ENCODE peak calls at places on chromosome 21, in five cellular contexts. V, F, U, I and W are unnamed samples.

GRCh38 chr21:17612023-17612564 is 607 bp downstream of the BTG3 start:
- DNase-seq in V (peak), F (no peak), U (peak), I (peak), W (peak)

GRCh38 chr21:29053656-29054055 is 19.8 kb downstream of the CCT8 start:
- DNase-seq in V (no peak), F (no peak), U (no peak), I (no peak), W (no peak)

GRCh38 chr21:42463861-42464515 is 32.0 kb downstream of the RSPH1 start:
- DNase-seq in V (no peak), F (no peak), U (peak), I (no peak), W (peak)

GRCh38 chr21:41164981-41165650 is 2.8 kb upstream of the BACE2 start:
- DNase-seq in V (no peak), F (no peak), U (peak), I (peak), W (peak)

GRCh38 chr21:42594616-42595280 is 58.7 kb upstream of the PDE9A start:
- DNase-seq in V (no peak), F (no peak), U (no peak), I (no peak), W (peak)

GRCh38 chr21:20169812-20170576 is 828.2 kb upstream of the NCAM2 start:
- DNase-seq in V (no peak), F (no peak), U (no peak), I (no peak), W (no peak)

GRCh38 chr21:30238168-30238567 is 22.3 kb upstream of the CLDN8 start:
- DNase-seq in V (no peak), F (no peak), U (no peak), I (no peak), W (no peak)

GRCh38 chr21:42219606-42220137 is 732 bp downstream of the ABCG1 start:
- DNase-seq in V (peak), F (no peak), U (no peak), I (peak), W (no peak)

GRCh38 chr21:17554619-17555472 is 42.0 kb downstream of the CXADR start:
- DNase-seq in V (no peak), F (no peak), U (no peak), I (no peak), W (peak)

GRCh38 chr21:41217656-41218380 is 49.9 kb downstream of the BACE2 start:
- DNase-seq in V (no peak), F (peak), U (peak), I (no peak), W (peak)

GRCh38 chr21:43619344-43619743 is 39.9 kb downstream of the HSF2BP start:
- DNase-seq in V (no peak), F (no peak), U (peak), I (no peak), W (no peak)

GRCh38 chr21:43622796-43623195 is 36.5 kb downstream of the HSF2BP start:
- DNase-seq in V (no peak), F (no peak), U (no peak), I (no peak), W (no peak)

GRCh38 chr21:43618940-43619339 is 40.3 kb downstream of the HSF2BP start:
- DNase-seq in V (no peak), F (no peak), U (peak), I (no peak), W (no peak)

GRCh38 chr21:43623588-43623987 is 35.7 kb downstream of the HSF2BP start:
- DNase-seq in V (no peak), F (no peak), U (no peak), I (no peak), W (no peak)

DNA sequence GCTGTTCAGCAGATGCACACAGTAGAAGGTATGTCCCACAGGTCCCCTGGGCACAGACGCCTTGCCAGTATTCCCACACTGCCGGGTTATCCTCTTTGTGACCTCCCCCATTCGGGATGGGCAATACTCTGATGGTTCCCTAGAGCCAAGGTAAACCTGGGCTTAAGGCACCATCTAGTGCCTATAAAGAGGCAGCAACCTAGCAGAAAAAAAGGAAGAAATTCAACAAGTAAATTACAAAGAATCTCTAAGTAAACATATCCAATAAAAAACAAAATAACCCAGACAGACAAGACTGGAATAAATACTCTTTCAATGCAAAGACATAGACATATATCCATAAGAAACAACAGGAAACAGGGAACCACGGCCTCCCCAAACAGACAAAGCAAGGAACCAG is 39.4 kb downstream of the HSF2BP start:
- DNase-seq in V (no peak), F (no peak), U (no peak), I (no peak), W (no peak)
- TF ChIP-seq CTCF in V (no peak), F (no peak), U (peak), I (no peak), W (peak)

GRCh38 chr21:32965281-32965680 is 60.5 kb upstream of the OLIG2 start:
- DNase-seq in V (no peak), F (no peak), U (no peak), I (no peak), W (no peak)
- H3K4me3 ChIP-seq in V (no peak), F (no peak), U (no peak), I (no peak), W (no peak)

DNA sequence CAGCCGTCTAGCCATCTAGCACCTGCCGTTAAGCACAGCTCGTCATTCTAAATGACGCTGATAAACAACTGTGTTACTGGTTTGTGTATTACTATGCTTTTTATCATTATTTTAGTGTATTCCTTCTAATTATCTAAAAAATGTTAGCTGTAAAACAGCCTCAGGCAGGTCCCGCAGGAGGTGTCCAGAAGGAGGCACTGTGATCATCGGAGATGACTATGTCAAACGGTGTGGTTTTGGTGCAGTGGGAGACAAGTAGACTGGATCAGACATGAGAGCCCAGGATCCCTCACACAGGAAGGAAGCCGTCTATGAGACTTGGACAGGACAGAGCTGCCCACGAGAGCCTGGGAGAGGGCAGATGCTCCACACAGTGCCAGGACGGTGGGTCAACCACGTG is 55.3 kb upstream of the COL6A1 start:
- DNase-seq in V (no peak), F (no peak), U (no peak), I (no peak), W (peak)
- TF ChIP-seq CTCF in V (no peak), F (no peak), U (no peak), I (no peak), W (peak)

DNA sequence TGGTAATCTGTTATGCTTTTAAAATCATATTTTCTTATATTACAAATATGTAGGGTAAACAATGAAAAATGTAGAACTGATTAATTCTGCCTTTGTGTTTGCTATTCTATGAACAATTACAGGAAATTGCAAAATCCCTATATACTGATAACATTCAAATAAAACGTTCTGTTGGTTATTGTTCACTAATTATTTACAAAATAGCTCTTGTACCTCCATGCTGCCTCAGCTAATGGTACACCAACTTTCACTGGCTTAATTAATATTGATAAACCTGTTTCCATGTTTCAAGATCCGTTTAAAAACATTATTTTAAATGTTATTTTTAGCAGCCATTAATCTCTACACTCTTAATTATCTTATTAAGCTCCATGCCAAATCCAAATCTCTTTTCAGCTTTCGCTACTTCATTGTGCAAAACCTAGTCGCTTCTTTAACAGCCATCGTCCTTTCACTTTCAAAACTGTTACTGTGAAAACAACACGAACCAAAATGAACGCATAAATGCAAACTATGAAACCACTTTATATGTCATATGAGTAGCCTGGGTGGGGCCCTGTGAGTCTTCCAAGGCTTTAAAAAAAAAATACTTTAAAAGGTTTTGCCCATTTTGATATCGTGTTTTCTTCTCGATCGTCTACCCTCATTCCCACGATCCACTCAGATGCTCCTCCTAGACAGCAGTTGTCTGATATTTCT is 807.0 kb downstream of the USP25 start:
- DNase-seq in V (no peak), F (no peak), U (no peak), I (no peak), W (peak)
- H3K4me3 ChIP-seq in V (peak), F (no peak), U (no peak), I (peak), W (peak)

GRCh38 chr21:36480618-36481017 is 696 bp upstream of the CLDN14 start:
- DNase-seq in V (no peak), F (no peak), U (no peak), I (no peak), W (no peak)

GRCh38 chr21:36479415-36480402 is at the start of gene CLDN14:
- DNase-seq in V (no peak), F (no peak), U (no peak), I (no peak), W (no peak)

GRCh38 chr21:36478207-36478701 is 1.7 kb downstream of the CLDN14 start:
- DNase-seq in V (no peak), F (peak), U (no peak), I (no peak), W (peak)

GRCh38 chr21:36477559-36477958 is 2.4 kb downstream of the CLDN14 start:
- DNase-seq in V (no peak), F (no peak), U (no peak), I (no peak), W (no peak)

DNA sequence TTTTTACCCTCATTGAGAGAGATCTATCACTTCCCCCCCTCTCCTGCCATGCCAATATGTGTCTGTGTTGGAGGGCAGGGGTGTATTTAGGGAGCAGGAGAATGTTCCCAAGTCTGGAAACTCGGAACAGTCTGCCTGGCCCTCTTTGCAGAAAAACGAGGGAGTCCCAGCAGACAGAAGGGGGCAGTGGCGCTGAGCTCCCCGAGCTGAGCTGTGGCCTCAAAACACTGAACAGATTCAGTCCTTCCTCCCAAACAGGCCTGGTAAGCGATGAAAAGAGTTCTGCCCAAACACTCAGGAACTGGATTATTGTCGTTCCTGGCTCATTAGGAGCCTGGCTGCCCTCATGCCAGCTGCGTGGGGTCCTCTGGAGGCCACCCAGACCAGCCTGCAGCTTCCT is 981 bp downstream of the CLDN14 start:
- DNase-seq in V (no peak), F (no peak), U (no peak), I (no peak), W (no peak)
- TF ChIP-seq CTCF in V (no peak), F (peak), U (no peak), I (no peak), W (no peak)

DNA sequence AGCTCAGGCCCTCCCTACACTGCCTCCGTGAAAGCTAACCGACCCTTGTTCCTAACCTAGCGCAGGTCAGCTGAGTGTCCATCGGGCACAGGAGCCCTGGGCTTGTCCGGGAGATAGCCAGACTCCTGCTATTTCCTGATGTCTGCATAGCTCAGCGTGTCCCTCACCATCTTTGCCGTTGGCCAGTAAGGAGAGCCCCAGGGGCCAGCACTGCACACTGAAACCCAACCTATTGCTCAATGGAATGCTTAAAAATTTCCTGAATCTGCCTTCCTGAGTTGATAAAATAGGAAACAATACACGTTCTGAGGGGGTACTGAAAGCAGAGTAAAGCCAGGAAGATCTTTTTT is 2.2 kb downstream of the RUNX1 start:
- DNase-seq in V (peak), F (no peak), U (no peak), I (no peak), W (no peak)
- H3K4me3 ChIP-seq in V (peak), F (peak), U (no peak), I (peak), W (peak)

DNA sequence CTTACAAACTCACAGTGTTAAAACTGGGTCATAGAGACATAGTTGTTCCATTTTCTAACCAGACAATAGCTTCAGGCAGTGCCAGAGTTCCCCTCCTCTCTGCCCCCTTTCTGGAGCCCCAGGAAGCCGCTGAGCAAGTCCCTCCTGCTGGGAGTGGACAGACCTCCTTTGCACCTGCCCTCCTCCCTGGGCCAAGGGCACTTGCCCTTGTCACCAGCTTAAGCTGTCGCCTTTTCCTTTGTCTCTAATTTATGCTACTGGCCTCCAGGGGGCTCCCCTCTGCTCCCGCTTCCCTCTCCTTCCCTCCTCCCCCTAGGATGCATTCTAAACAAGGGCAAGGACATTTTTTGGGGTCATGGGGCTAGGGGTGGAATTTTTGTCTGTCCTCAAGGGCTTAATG is 182.4 kb downstream of the MIS18A start:
- DNase-seq in V (no peak), F (no peak), U (no peak), I (no peak), W (peak)
- TF ChIP-seq CTCF in V (no peak), F (no peak), U (no peak), I (no peak), W (peak)

DNA sequence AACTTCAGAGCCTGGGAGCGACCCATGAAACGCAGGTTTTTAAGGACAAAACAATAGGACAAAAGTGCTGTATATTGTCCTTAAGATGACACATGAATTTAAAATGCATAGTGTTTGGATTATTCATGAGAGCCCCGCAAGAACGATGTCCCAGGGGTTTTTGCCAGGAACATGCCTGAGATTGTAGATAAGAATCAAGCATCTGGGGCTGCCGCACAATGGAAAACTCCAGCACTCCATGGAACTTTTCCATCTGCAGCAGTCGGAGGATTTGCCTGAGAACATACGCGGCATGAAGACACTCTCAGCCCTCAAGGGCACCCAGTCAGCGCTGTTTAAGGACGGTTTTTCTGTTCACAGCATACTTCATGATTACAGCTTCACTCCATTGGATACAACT is 5.3 kb upstream of the ERG start:
- DNase-seq in V (no peak), F (peak), U (no peak), I (no peak), W (peak)
- H3K4me3 ChIP-seq in V (peak), F (no peak), U (no peak), I (no peak), W (no peak)